ENCODE peak calls at places on chromosome 9, in seven cellular contexts. One of them, this sample, is unnamed.
A peak's percentile ranks its signal among the peaks of the same experiment; 100 is the strongest.

GRCh38 chr9:99433555-99433954 is 211.5 kb downstream of the SEC61B start:
- DNase-seq in H1: no peak
- DNase-seq in GM23338: no peak
- DNase-seq in GM12891: peak; percentile 33
- DNase-seq in Panc1: peak; percentile 50
- DNase-seq in prostate gland: no peak
- DNase-seq in GM12878: peak; percentile 49
- DNase-seq in this sample: no peak

GRCh38 chr9:38622083-38622674 is 1.8 kb upstream of the ANKRD18A start:
- DNase-seq in Panc1: no peak
- DNase-seq in H1: peak; percentile 73
- DNase-seq in GM12891: no peak
- DNase-seq in GM12878: no peak
- DNase-seq in GM23338: peak; percentile 65
- DNase-seq in prostate gland: peak; percentile 16
- DNase-seq in this sample: no peak

GRCh38 chr9:35134920-35135319 is 19.3 kb upstream of the ATOSB start:
- DNase-seq in H1: no peak
- DNase-seq in GM12891: no peak
- DNase-seq in GM23338: no peak
- DNase-seq in prostate gland: no peak
- DNase-seq in Panc1: no peak
- DNase-seq in GM12878: no peak
- DNase-seq in this sample: no peak

GRCh38 chr9:18863821-18864220 is 169.2 kb downstream of the SAXO1 start:
- DNase-seq in GM12878: no peak
- DNase-seq in GM23338: no peak
- DNase-seq in prostate gland: no peak
- DNase-seq in H1: no peak
- DNase-seq in GM12891: no peak
- DNase-seq in Panc1: no peak
- DNase-seq in this sample: no peak

GRCh38 chr9:71506821-71507220 is 261.5 kb downstream of the CEMIP2 start:
- DNase-seq in GM23338: no peak
- DNase-seq in prostate gland: no peak
- DNase-seq in GM12878: no peak
- DNase-seq in Panc1: no peak
- DNase-seq in GM12891: no peak
- DNase-seq in H1: no peak
- DNase-seq in this sample: no peak

GRCh38 chr9:14806941-14807340 is 84.4 kb upstream of the CER1 start:
- DNase-seq in Panc1: no peak
- DNase-seq in prostate gland: no peak
- DNase-seq in GM23338: no peak
- DNase-seq in H1: no peak
- DNase-seq in GM12878: no peak
- DNase-seq in GM12891: no peak
- DNase-seq in this sample: no peak

GRCh38 chr9:137255448-137256114 is 454 bp downstream of the NELFB start:
- DNase-seq in H1: no peak
- DNase-seq in GM12878: no peak
- DNase-seq in prostate gland: no peak
- DNase-seq in Panc1: no peak
- DNase-seq in GM12891: no peak
- DNase-seq in GM23338: peak; percentile 67
- DNase-seq in this sample: no peak

GRCh38 chr9:105716146-105716545 is 21.8 kb downstream of the TMEM38B start:
- DNase-seq in Panc1: no peak
- DNase-seq in GM12891: no peak
- DNase-seq in GM12878: no peak
- DNase-seq in GM23338: no peak
- DNase-seq in prostate gland: no peak
- DNase-seq in H1: no peak
- DNase-seq in this sample: no peak

GRCh38 chr9:14156046-14156445 is 157.9 kb downstream of the NFIB start:
- DNase-seq in GM12891: peak; percentile 2
- DNase-seq in Panc1: no peak
- DNase-seq in GM23338: no peak
- DNase-seq in GM12878: peak; percentile 37
- DNase-seq in H1: no peak
- DNase-seq in prostate gland: no peak
- DNase-seq in this sample: no peak

GRCh38 chr9:38046669-38047300 is 22.2 kb downstream of the SHB start:
- DNase-seq in GM23338: peak; percentile 60
- DNase-seq in GM12891: no peak
- DNase-seq in Panc1: no peak
- DNase-seq in H1: no peak
- DNase-seq in GM12878: no peak
- DNase-seq in prostate gland: peak; percentile 94
- DNase-seq in this sample: no peak

GRCh38 chr9:5953743-5954707 is 61.4 kb downstream of the RANBP6 start:
- DNase-seq in H1: no peak
- DNase-seq in GM23338: no peak
- DNase-seq in GM12891: no peak
- DNase-seq in prostate gland: no peak
- DNase-seq in GM12878: no peak
- DNase-seq in Panc1: no peak
- DNase-seq in this sample: no peak

GRCh38 chr9:112711050-112711689 is 6.7 kb downstream of the INIP start:
- DNase-seq in GM12891: no peak
- DNase-seq in GM12878: no peak
- DNase-seq in H1: no peak
- DNase-seq in prostate gland: no peak
- DNase-seq in Panc1: no peak
- DNase-seq in GM23338: peak; percentile 60
- DNase-seq in this sample: no peak

GRCh38 chr9:95511232-95511951 is 5.4 kb downstream of the PTCH1 start:
- DNase-seq in Panc1: no peak
- DNase-seq in prostate gland: peak; percentile 65
- DNase-seq in GM12891: no peak
- DNase-seq in GM23338: peak; percentile 90
- DNase-seq in GM12878: no peak
- DNase-seq in H1: peak; percentile 92
- DNase-seq in this sample: no peak

GRCh38 chr9:95508968-95509850 is 7.6 kb downstream of the PTCH1 start:
- DNase-seq in GM23338: peak; percentile 98
- DNase-seq in GM12878: peak; percentile 56
- DNase-seq in Panc1: no peak
- DNase-seq in H1: peak; percentile 82
- DNase-seq in prostate gland: peak; percentile 91
- DNase-seq in GM12891: no peak
- DNase-seq in this sample: peak; percentile 86

GRCh38 chr9:95511952-95512750 is 4.6 kb downstream of the PTCH1 start:
- DNase-seq in prostate gland: no peak
- DNase-seq in GM23338: peak; percentile 80
- DNase-seq in H1: peak; percentile 64
- DNase-seq in Panc1: no peak
- DNase-seq in GM12878: no peak
- DNase-seq in GM12891: no peak
- DNase-seq in this sample: no peak

GRCh38 chr9:95509851-95510529 is 6.8 kb downstream of the PTCH1 start:
- DNase-seq in prostate gland: no peak
- DNase-seq in GM12891: no peak
- DNase-seq in H1: no peak
- DNase-seq in GM12878: no peak
- DNase-seq in GM23338: no peak
- DNase-seq in Panc1: no peak
- DNase-seq in this sample: no peak

DNA sequence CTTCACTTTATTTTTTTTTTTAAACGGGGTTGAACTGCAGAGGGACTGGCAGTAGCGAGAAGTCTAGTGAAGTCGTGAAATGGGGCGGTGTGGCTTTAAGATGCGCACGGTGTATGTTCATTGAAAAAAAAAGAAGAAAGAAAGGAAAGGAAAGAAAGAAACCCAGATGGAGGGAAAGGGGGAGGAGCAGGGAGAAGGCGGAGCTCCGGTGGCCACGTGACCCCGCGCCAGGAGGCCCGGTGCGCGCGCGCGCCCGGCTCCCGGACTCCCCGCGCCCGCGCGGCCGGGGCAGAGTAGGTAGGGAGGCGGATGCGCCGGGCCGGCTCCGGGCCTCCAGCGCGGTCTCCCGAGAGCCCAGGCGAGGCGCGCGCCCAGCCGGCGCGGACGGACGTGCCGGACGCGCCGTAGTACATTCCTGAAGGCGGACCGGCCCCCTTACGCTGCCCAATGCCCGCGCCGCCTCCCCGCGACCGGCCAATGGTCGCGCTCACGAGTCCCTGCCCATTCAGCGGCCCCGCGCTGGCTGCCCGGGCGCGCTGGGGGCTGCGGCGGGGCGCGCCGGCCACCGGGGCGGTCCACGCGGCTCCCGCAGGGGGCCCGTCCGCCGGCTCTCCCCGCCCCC is 6.0 kb downstream of the PTCH1 start:
- DNase-seq in GM12891: peak; percentile 70
- DNase-seq in GM23338: peak; percentile 91
- DNase-seq in GM12878: peak; percentile 46
- DNase-seq in Panc1: no peak
- DNase-seq in prostate gland: peak; percentile 92
- DNase-seq in H1: peak; percentile 89
- DNase-seq in this sample: no peak
- TF ChIP-seq POLR2AphosphoS5 in GM12891: no peak
- TF ChIP-seq POLR2AphosphoS5 in GM23338: peak; percentile 46
- TF ChIP-seq POLR2AphosphoS5 in GM12878: peak; percentile 60
- TF ChIP-seq POLR2AphosphoS5 in Panc1: no peak
- TF ChIP-seq POLR2AphosphoS5 in prostate gland: peak; percentile 73
- TF ChIP-seq POLR2AphosphoS5 in H1: no peak
- TF ChIP-seq POLR2AphosphoS5 in this sample: peak; percentile 60

GRCh38 chr9:122228191-122228905 is 409 bp downstream of the LHX6 start:
- DNase-seq in H1: peak; percentile 70
- DNase-seq in prostate gland: no peak
- DNase-seq in GM12878: no peak
- DNase-seq in Panc1: no peak
- DNase-seq in GM23338: peak; percentile 57
- DNase-seq in GM12891: peak; percentile 42
- DNase-seq in this sample: no peak

GRCh38 chr9:122227576-122227903 is 1.2 kb downstream of the LHX6 start:
- DNase-seq in GM23338: no peak
- DNase-seq in H1: no peak
- DNase-seq in GM12891: no peak
- DNase-seq in Panc1: no peak
- DNase-seq in GM12878: no peak
- DNase-seq in prostate gland: no peak
- DNase-seq in this sample: no peak

GRCh38 chr9:122226142-122226757 is 2.5 kb downstream of the LHX6 start:
- DNase-seq in GM12878: no peak
- DNase-seq in H1: peak; percentile 72
- DNase-seq in GM12891: no peak
- DNase-seq in GM23338: peak; percentile 61
- DNase-seq in prostate gland: no peak
- DNase-seq in Panc1: no peak
- DNase-seq in this sample: no peak

GRCh38 chr9:122226758-122227575 is 1.8 kb downstream of the LHX6 start:
- DNase-seq in GM12878: no peak
- DNase-seq in Panc1: no peak
- DNase-seq in GM12891: no peak
- DNase-seq in prostate gland: no peak
- DNase-seq in GM23338: peak; percentile 78
- DNase-seq in H1: peak; percentile 73
- DNase-seq in this sample: no peak

GRCh38 chr9:122228906-122229837 is at the start of gene LHX6:
- DNase-seq in GM12891: peak; percentile 5
- DNase-seq in GM12878: no peak
- DNase-seq in prostate gland: no peak
- DNase-seq in Panc1: no peak
- DNase-seq in H1: no peak
- DNase-seq in GM23338: peak; percentile 32
- DNase-seq in this sample: no peak
- TF ChIP-seq POLR2AphosphoS5 in GM12891: no peak
- TF ChIP-seq POLR2AphosphoS5 in GM12878: no peak
- TF ChIP-seq POLR2AphosphoS5 in prostate gland: no peak
- TF ChIP-seq POLR2AphosphoS5 in Panc1: no peak
- TF ChIP-seq POLR2AphosphoS5 in H1: no peak
- TF ChIP-seq POLR2AphosphoS5 in GM23338: no peak
- TF ChIP-seq POLR2AphosphoS5 in this sample: no peak

GRCh38 chr9:89374176-89374575 is 55.9 kb downstream of the SECISBP2 start:
- DNase-seq in Panc1: no peak
- DNase-seq in prostate gland: no peak
- DNase-seq in GM23338: no peak
- DNase-seq in GM12891: no peak
- DNase-seq in H1: no peak
- DNase-seq in GM12878: no peak
- DNase-seq in this sample: no peak
- TF ChIP-seq POLR2AphosphoS5 in Panc1: no peak
- TF ChIP-seq POLR2AphosphoS5 in prostate gland: no peak
- TF ChIP-seq POLR2AphosphoS5 in GM23338: no peak
- TF ChIP-seq POLR2AphosphoS5 in GM12891: no peak
- TF ChIP-seq POLR2AphosphoS5 in H1: peak; percentile 35
- TF ChIP-seq POLR2AphosphoS5 in GM12878: no peak
- TF ChIP-seq POLR2AphosphoS5 in this sample: no peak

GRCh38 chr9:129637102-129637501 is 4.8 kb downstream of the ASB6 start:
- DNase-seq in prostate gland: no peak
- DNase-seq in Panc1: no peak
- DNase-seq in H1: no peak
- DNase-seq in GM23338: no peak
- DNase-seq in GM12878: no peak
- DNase-seq in GM12891: no peak
- DNase-seq in this sample: no peak

GRCh38 chr9:129639756-129640085 is 2.2 kb downstream of the ASB6 start:
- DNase-seq in GM12891: no peak
- DNase-seq in GM12878: no peak
- DNase-seq in Panc1: no peak
- DNase-seq in prostate gland: no peak
- DNase-seq in GM23338: no peak
- DNase-seq in H1: no peak
- DNase-seq in this sample: no peak

GRCh38 chr9:129640086-129640870 is 1.7 kb downstream of the ASB6 start:
- DNase-seq in prostate gland: no peak
- DNase-seq in GM12878: no peak
- DNase-seq in GM23338: no peak
- DNase-seq in H1: no peak
- DNase-seq in GM12891: no peak
- DNase-seq in Panc1: no peak
- DNase-seq in this sample: peak; percentile 99

GRCh38 chr9:129639034-129639630 is 2.8 kb downstream of the ASB6 start:
- DNase-seq in Panc1: no peak
- DNase-seq in GM12878: no peak
- DNase-seq in GM12891: no peak
- DNase-seq in GM23338: no peak
- DNase-seq in H1: no peak
- DNase-seq in prostate gland: no peak
- DNase-seq in this sample: no peak

DNA sequence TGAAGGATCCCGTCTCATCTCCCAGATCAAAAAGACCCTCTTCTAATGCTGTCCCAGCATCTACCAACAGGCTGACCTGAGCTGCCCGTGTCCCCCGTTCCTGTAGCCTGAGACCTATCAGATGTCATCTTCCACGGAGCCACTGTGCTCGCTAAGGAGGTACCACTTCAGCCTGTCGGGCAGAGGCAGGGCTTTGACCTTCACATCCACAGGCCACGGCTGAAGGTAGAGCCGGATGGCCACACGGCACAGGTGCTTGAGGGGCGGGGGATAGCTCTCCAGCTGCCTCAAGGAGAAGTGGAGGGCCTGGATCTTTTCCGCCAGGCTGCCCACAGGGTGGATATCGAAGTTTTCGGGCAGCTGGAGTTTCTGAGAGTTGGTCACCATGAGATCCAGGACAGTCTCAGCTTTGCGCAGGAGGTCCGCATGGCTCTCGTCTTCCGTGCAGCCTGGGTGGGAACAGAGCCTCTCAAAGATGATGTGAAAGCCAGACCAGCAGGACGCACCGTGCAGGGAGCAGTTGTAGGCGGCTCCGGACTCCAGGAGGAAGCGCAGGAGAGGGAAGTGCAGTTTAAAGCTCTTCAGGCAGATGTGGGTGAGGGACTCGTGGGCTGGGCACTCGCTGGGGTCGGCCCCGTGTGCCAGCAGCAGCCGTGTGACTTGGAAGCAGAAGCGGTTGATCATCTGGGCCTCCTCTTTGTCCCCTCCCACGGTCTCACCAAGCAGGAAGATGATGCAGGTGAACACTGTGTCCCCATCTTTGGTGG is 4.1 kb downstream of the ASB6 start:
- DNase-seq in GM12891: no peak
- DNase-seq in GM23338: no peak
- DNase-seq in prostate gland: no peak
- DNase-seq in GM12878: no peak
- DNase-seq in Panc1: no peak
- DNase-seq in H1: no peak
- DNase-seq in this sample: no peak
- TF ChIP-seq POLR2AphosphoS5 in GM12891: peak; percentile 8
- TF ChIP-seq POLR2AphosphoS5 in GM23338: no peak
- TF ChIP-seq POLR2AphosphoS5 in prostate gland: no peak
- TF ChIP-seq POLR2AphosphoS5 in GM12878: no peak
- TF ChIP-seq POLR2AphosphoS5 in Panc1: no peak
- TF ChIP-seq POLR2AphosphoS5 in H1: no peak
- TF ChIP-seq POLR2AphosphoS5 in this sample: peak; percentile 19